ENCODE peak calls at places on chromosomes 5 and 9, in nine cellular contexts. One of them, this sample, is unnamed.

GRCh38 chr5:324736-325612 is 3.5 kb downstream of the AHRR start:
- DNase-seq in neural crest cell: no peak
- DNase-seq in kidney: peak
- DNase-seq in PC-9: no peak
- DNase-seq in foreskin fibroblast: no peak
- DNase-seq in left lung: no peak
- DNase-seq in right atrium auricular region: no peak
- DNase-seq in HepG2: no peak
- DNase-seq in GM23338: no peak
- DNase-seq in this sample: no peak

GRCh38 chr5:930853-931252 is 38.2 kb downstream of the TRIP13 start:
- DNase-seq in kidney: no peak
- DNase-seq in right atrium auricular region: no peak
- DNase-seq in foreskin fibroblast: no peak
- DNase-seq in GM23338: no peak
- DNase-seq in left lung: no peak
- DNase-seq in neural crest cell: no peak
- DNase-seq in HepG2: no peak
- DNase-seq in PC-9: peak
- DNase-seq in this sample: no peak

GRCh38 chr5:51439232-51439631 is 56.0 kb downstream of the ISL1 start:
- DNase-seq in GM23338: no peak
- DNase-seq in right atrium auricular region: no peak
- DNase-seq in left lung: no peak
- DNase-seq in HepG2: no peak
- DNase-seq in neural crest cell: no peak
- DNase-seq in PC-9: no peak
- DNase-seq in kidney: no peak
- DNase-seq in foreskin fibroblast: no peak
- DNase-seq in this sample: no peak

GRCh38 chr5:91598216-91598615 is 215.1 kb upstream of the ARRDC3 start:
- DNase-seq in kidney: no peak
- DNase-seq in neural crest cell: no peak
- DNase-seq in right atrium auricular region: no peak
- DNase-seq in foreskin fibroblast: no peak
- DNase-seq in GM23338: no peak
- DNase-seq in left lung: no peak
- DNase-seq in HepG2: no peak
- DNase-seq in PC-9: no peak
- DNase-seq in this sample: no peak

GRCh38 chr9:132651259-132651658 is 18.5 kb downstream of the DDX31 start:
- DNase-seq in right atrium auricular region: no peak
- DNase-seq in kidney: no peak
- DNase-seq in left lung: no peak
- DNase-seq in foreskin fibroblast: peak
- DNase-seq in GM23338: no peak
- DNase-seq in PC-9: peak
- DNase-seq in HepG2: no peak
- DNase-seq in neural crest cell: peak
- DNase-seq in this sample: peak

GRCh38 chr5:59238126-59238902 is 655.2 kb downstream of the PDE4D start:
- DNase-seq in neural crest cell: no peak
- DNase-seq in GM23338: no peak
- DNase-seq in left lung: no peak
- DNase-seq in foreskin fibroblast: no peak
- DNase-seq in right atrium auricular region: no peak
- DNase-seq in PC-9: no peak
- DNase-seq in HepG2: no peak
- DNase-seq in kidney: no peak
- DNase-seq in this sample: no peak

GRCh38 chr5:123545506-123545905 is 33.5 kb downstream of the CSNK1G3 start:
- DNase-seq in right atrium auricular region: no peak
- DNase-seq in HepG2: no peak
- DNase-seq in kidney: no peak
- DNase-seq in left lung: no peak
- DNase-seq in GM23338: peak
- DNase-seq in neural crest cell: no peak
- DNase-seq in PC-9: no peak
- DNase-seq in foreskin fibroblast: peak
- DNase-seq in this sample: peak

GRCh38 chr9:105132006-105132405 is 112.4 kb upstream of the SLC44A1 start:
- DNase-seq in PC-9: no peak
- DNase-seq in left lung: no peak
- DNase-seq in foreskin fibroblast: peak
- DNase-seq in GM23338: no peak
- DNase-seq in HepG2: no peak
- DNase-seq in kidney: no peak
- DNase-seq in right atrium auricular region: no peak
- DNase-seq in neural crest cell: no peak
- DNase-seq in this sample: peak

GRCh38 chr5:143226361-143226760 is 177.1 kb downstream of the NR3C1 start:
- DNase-seq in left lung: no peak
- DNase-seq in HepG2: no peak
- DNase-seq in PC-9: no peak
- DNase-seq in foreskin fibroblast: no peak
- DNase-seq in neural crest cell: no peak
- DNase-seq in kidney: no peak
- DNase-seq in GM23338: no peak
- DNase-seq in right atrium auricular region: no peak
- DNase-seq in this sample: no peak

GRCh38 chr9:125867752-125868400 is 120.7 kb downstream of the PBX3 start:
- DNase-seq in HepG2: no peak
- DNase-seq in right atrium auricular region: no peak
- DNase-seq in GM23338: no peak
- DNase-seq in left lung: no peak
- DNase-seq in kidney: no peak
- DNase-seq in neural crest cell: no peak
- DNase-seq in foreskin fibroblast: peak
- DNase-seq in PC-9: no peak
- DNase-seq in this sample: peak

GRCh38 chr9:12813960-12814876 is 39.4 kb downstream of the LURAP1L start:
- DNase-seq in left lung: no peak
- DNase-seq in kidney: peak
- DNase-seq in PC-9: peak
- DNase-seq in foreskin fibroblast: peak
- DNase-seq in right atrium auricular region: peak
- DNase-seq in GM23338: no peak
- DNase-seq in HepG2: peak
- DNase-seq in neural crest cell: no peak
- DNase-seq in this sample: peak

GRCh38 chr5:51892680-51893079 is 509.4 kb downstream of the ISL1 start:
- DNase-seq in right atrium auricular region: no peak
- DNase-seq in HepG2: no peak
- DNase-seq in GM23338: no peak
- DNase-seq in kidney: no peak
- DNase-seq in neural crest cell: no peak
- DNase-seq in PC-9: no peak
- DNase-seq in left lung: no peak
- DNase-seq in foreskin fibroblast: no peak
- DNase-seq in this sample: no peak

GRCh38 chr5:62310426-62311105 is 4.6 kb downstream of the KIF2A start:
- DNase-seq in GM23338: no peak
- DNase-seq in kidney: no peak
- DNase-seq in right atrium auricular region: no peak
- DNase-seq in left lung: no peak
- DNase-seq in PC-9: no peak
- DNase-seq in neural crest cell: no peak
- DNase-seq in foreskin fibroblast: peak
- DNase-seq in HepG2: no peak
- DNase-seq in this sample: no peak

GRCh38 chr9:91424403-91425176 is 958 bp upstream of the NFIL3 start:
- DNase-seq in left lung: peak
- DNase-seq in neural crest cell: peak
- DNase-seq in PC-9: peak
- DNase-seq in HepG2: peak
- DNase-seq in kidney: peak
- DNase-seq in GM23338: peak
- DNase-seq in right atrium auricular region: peak
- DNase-seq in foreskin fibroblast: peak
- DNase-seq in this sample: peak
- TF ChIP-seq CTCF in left lung: no peak
- TF ChIP-seq CTCF in neural crest cell: no peak
- TF ChIP-seq CTCF in PC-9: no peak
- TF ChIP-seq CTCF in HepG2: peak
- TF ChIP-seq CTCF in kidney: no peak
- TF ChIP-seq CTCF in GM23338: no peak
- TF ChIP-seq CTCF in right atrium auricular region: no peak
- TF ChIP-seq CTCF in foreskin fibroblast: peak
- TF ChIP-seq CTCF in this sample: peak

DNA sequence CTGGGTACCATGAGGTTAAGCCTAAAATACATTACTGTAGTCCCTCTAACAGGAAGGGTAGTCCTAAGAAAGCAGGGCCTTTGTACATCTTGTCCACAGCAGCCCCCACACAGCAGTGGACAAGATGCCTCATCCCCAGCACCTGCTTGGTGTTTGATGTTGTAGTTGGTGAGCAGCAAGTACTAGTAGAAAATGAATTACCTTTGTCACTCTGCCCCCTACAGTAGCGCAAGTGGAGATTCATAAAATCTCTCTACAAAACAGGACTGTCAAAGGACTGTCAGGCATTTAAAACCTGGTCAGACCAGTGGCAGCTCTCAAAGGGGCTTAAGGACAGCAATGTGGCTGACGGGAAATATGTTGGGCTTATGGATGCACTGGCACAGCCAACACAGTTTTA is 122.5 kb downstream of the TMEM174 start:
- DNase-seq in foreskin fibroblast: no peak
- DNase-seq in neural crest cell: no peak
- DNase-seq in PC-9: no peak
- DNase-seq in left lung: no peak
- DNase-seq in right atrium auricular region: no peak
- DNase-seq in GM23338: no peak
- DNase-seq in kidney: no peak
- DNase-seq in HepG2: no peak
- DNase-seq in this sample: no peak
- TF ChIP-seq CTCF in foreskin fibroblast: no peak
- TF ChIP-seq CTCF in neural crest cell: no peak
- TF ChIP-seq CTCF in PC-9: peak
- TF ChIP-seq CTCF in left lung: no peak
- TF ChIP-seq CTCF in right atrium auricular region: no peak
- TF ChIP-seq CTCF in GM23338: peak
- TF ChIP-seq CTCF in kidney: no peak
- TF ChIP-seq CTCF in HepG2: no peak
- TF ChIP-seq CTCF in this sample: no peak

GRCh38 chr9:76188905-76189304 is 205.3 kb downstream of the RFK start:
- DNase-seq in foreskin fibroblast: no peak
- DNase-seq in HepG2: no peak
- DNase-seq in left lung: no peak
- DNase-seq in GM23338: no peak
- DNase-seq in kidney: no peak
- DNase-seq in right atrium auricular region: no peak
- DNase-seq in neural crest cell: no peak
- DNase-seq in PC-9: no peak
- DNase-seq in this sample: no peak
- TF ChIP-seq CTCF in foreskin fibroblast: no peak
- TF ChIP-seq CTCF in HepG2: no peak
- TF ChIP-seq CTCF in left lung: no peak
- TF ChIP-seq CTCF in GM23338: no peak
- TF ChIP-seq CTCF in kidney: no peak
- TF ChIP-seq CTCF in right atrium auricular region: no peak
- TF ChIP-seq CTCF in neural crest cell: no peak
- TF ChIP-seq CTCF in PC-9: no peak
- TF ChIP-seq CTCF in this sample: no peak

DNA sequence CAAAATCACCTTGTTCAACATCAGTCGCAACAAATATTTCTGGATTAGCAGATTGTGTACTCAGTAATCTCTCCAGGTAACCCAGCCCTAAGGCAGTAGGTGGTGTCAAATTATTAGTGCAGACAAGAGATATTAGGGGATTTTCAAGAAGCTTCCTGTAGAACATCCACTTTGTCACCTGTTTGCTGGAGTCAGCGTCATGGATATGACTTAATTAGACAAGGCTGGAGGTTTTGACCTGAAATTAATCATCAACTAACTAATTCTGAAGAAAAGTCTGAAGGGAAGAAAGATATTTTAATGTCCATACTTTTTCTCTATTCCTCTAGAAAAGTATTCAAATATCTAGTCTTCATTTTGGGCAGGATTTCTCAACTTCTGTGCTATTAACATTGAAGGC is 91.4 kb upstream of the CCDC112 start:
- DNase-seq in left lung: no peak
- DNase-seq in foreskin fibroblast: no peak
- DNase-seq in GM23338: no peak
- DNase-seq in HepG2: no peak
- DNase-seq in neural crest cell: no peak
- DNase-seq in kidney: no peak
- DNase-seq in PC-9: no peak
- DNase-seq in right atrium auricular region: no peak
- DNase-seq in this sample: no peak
- TF ChIP-seq CTCF in left lung: no peak
- TF ChIP-seq CTCF in foreskin fibroblast: no peak
- TF ChIP-seq CTCF in GM23338: no peak
- TF ChIP-seq CTCF in HepG2: no peak
- TF ChIP-seq CTCF in neural crest cell: no peak
- TF ChIP-seq CTCF in kidney: no peak
- TF ChIP-seq CTCF in PC-9: no peak
- TF ChIP-seq CTCF in right atrium auricular region: no peak
- TF ChIP-seq CTCF in this sample: no peak

GRCh38 chr9:92508018-92508417 is 25.7 kb upstream of the ASPN start:
- DNase-seq in kidney: no peak
- DNase-seq in right atrium auricular region: no peak
- DNase-seq in left lung: no peak
- DNase-seq in foreskin fibroblast: peak
- DNase-seq in HepG2: no peak
- DNase-seq in neural crest cell: no peak
- DNase-seq in GM23338: no peak
- DNase-seq in PC-9: no peak
- DNase-seq in this sample: no peak
- TF ChIP-seq CTCF in kidney: no peak
- TF ChIP-seq CTCF in right atrium auricular region: no peak
- TF ChIP-seq CTCF in left lung: no peak
- TF ChIP-seq CTCF in foreskin fibroblast: no peak
- TF ChIP-seq CTCF in HepG2: no peak
- TF ChIP-seq CTCF in neural crest cell: no peak
- TF ChIP-seq CTCF in GM23338: peak
- TF ChIP-seq CTCF in PC-9: no peak
- TF ChIP-seq CTCF in this sample: peak

GRCh38 chr5:141121563-141121962 is at the start of gene PCDHB4:
- DNase-seq in neural crest cell: no peak
- DNase-seq in PC-9: no peak
- DNase-seq in kidney: no peak
- DNase-seq in left lung: no peak
- DNase-seq in right atrium auricular region: no peak
- DNase-seq in HepG2: peak
- DNase-seq in foreskin fibroblast: no peak
- DNase-seq in GM23338: peak
- DNase-seq in this sample: no peak
- TF ChIP-seq CTCF in neural crest cell: no peak
- TF ChIP-seq CTCF in PC-9: peak
- TF ChIP-seq CTCF in kidney: peak
- TF ChIP-seq CTCF in left lung: no peak
- TF ChIP-seq CTCF in right atrium auricular region: no peak
- TF ChIP-seq CTCF in HepG2: peak
- TF ChIP-seq CTCF in foreskin fibroblast: no peak
- TF ChIP-seq CTCF in GM23338: peak
- TF ChIP-seq CTCF in this sample: no peak

This sample was measured in fibroblast of villous mesenchyme.